ENCODE peak calls at places on chromosomes 12 and 14, in four cellular contexts. F, L, N and R are unnamed samples.

GRCh38 chr14:81452341-81452740 is 52.2 kb upstream of the STON2 start:
- DNase-seq in L (no peak), N (no peak), F (no peak), R (no peak)

GRCh38 chr14:64983439-64984310 is 3.0 kb upstream of the FNTB start:
- DNase-seq in F (no peak), N (no peak), L (no peak), R (no peak)

GRCh38 chr12:84497819-84498218 is 414.8 kb downstream of the SLC6A15 start:
- DNase-seq in L (no peak), F (no peak), N (no peak), R (no peak)

GRCh38 chr12:81610955-81611889 is 147.9 kb downstream of the PPFIA2 start:
- DNase-seq in N (no peak), F (no peak), L (no peak), R (no peak)

GRCh38 chr12:4288296-4289019 is 14.9 kb downstream of the CCND2 start:
- DNase-seq in N (no peak), F (no peak), L (no peak), R (no peak)

GRCh38 chr12:462936-463705 is 3.4 kb downstream of the B4GALNT3 start:
- DNase-seq in L (no peak), N (no peak), F (no peak), R (no peak)

GRCh38 chr14:35927727-35928126 is 101.6 kb downstream of the BRMS1L start:
- DNase-seq in F (no peak), L (no peak), N (no peak), R (no peak)

GRCh38 chr12:5010130-5010529 is 33.5 kb upstream of the KCNA5 start:
- DNase-seq in N (no peak), L (no peak), F (no peak), R (no peak)

GRCh38 chr12:88552672-88553079 is 27.6 kb downstream of the KITLG start:
- DNase-seq in N (no peak), F (no peak), L (no peak), R (no peak)

GRCh38 chr14:22070119-22070982 is 396.7 kb upstream of the OR4E1 start:
- DNase-seq in N (peak; percentile 58), F (peak; percentile 54), L (no peak), R (peak; percentile 43)

GRCh38 chr14:43778607-43778955 is 728.5 kb downstream of the FSCB start:
- DNase-seq in N (no peak), L (no peak), F (no peak), R (no peak)

GRCh38 chr14:92649934-92650545 is 98.4 kb downstream of the LGMN start:
- DNase-seq in L (peak; percentile 95), N (peak; percentile 73), F (peak; percentile 82), R (peak; percentile 73)

GRCh38 chr14:89674906-89675305 is 257.9 kb upstream of the FOXN3 start:
- DNase-seq in L (no peak), N (no peak), F (no peak), R (no peak)

GRCh38 chr14:78985668-78986073 is 815.5 kb downstream of the NRXN3 start:
- DNase-seq in L (no peak), F (no peak), N (no peak), R (no peak)

GRCh38 chr12:130775953-130776856 is 60.1 kb upstream of the RIMBP2 start:
- DNase-seq in L (no peak), N (peak; percentile 59), F (peak; percentile 75), R (no peak)

GRCh38 chr12:104703372-104703771 is 246.6 kb downstream of the CHST11 start:
- DNase-seq in N (no peak), L (no peak), F (no peak), R (no peak)

GRCh38 chr12:80531646-80532045 is 87.6 kb downstream of the PTPRQ start:
- DNase-seq in N (no peak), F (no peak), L (no peak), R (no peak)

GRCh38 chr12:121955258-121956040 is 37.1 kb downstream of the CFAP251 start:
- DNase-seq in F (no peak), N (no peak), L (no peak), R (no peak)

GRCh38 chr12:68028647-68029046 is 39.4 kb downstream of the IFNG-AS1 start:
- DNase-seq in F (no peak), N (no peak), L (no peak), R (no peak)

GRCh38 chr12:132141976-132142678 is 2.0 kb downstream of the DDX51 start:
- DNase-seq in L (no peak), N (no peak), F (no peak), R (no peak)

GRCh38 chr12:49877066-49877465 is 26.6 kb downstream of the FAIM2 start:
- DNase-seq in F (no peak), N (peak; percentile 11), L (no peak), R (no peak)

GRCh38 chr12:51082561-51083139 is 746 bp downstream of the CSRNP2 start:
- DNase-seq in F (peak; percentile 68), L (no peak), N (no peak), R (no peak)

GRCh38 chr14:67004521-67004920 is 184.7 kb upstream of the GARIN2 start:
- DNase-seq in F (no peak), L (no peak), N (no peak), R (no peak)

GRCh38 chr12:111993290-111994150 is 19.4 kb downstream of the TMEM116 start:
- DNase-seq in L (no peak), N (no peak), F (no peak), R (no peak)

GRCh38 chr12:42396473-42397259 is 70.7 kb downstream of the PPHLN1 start:
- DNase-seq in N (no peak), F (no peak), L (no peak), R (no peak)

GRCh38 chr12:17652436-17652835 is 437.6 kb downstream of the RERGL start:
- DNase-seq in L (no peak), F (no peak), N (no peak), R (no peak)

GRCh38 chr14:103715052-103716000 is at the start of the genes XRCC3 and ZFYVE21:
- DNase-seq in N (peak; percentile 100), L (peak; percentile 100), F (peak; percentile 100), R (peak; percentile 100)
- TF ChIP-seq POLR2A in N (peak; percentile 70), L (no peak), F (peak; percentile 61), R (peak; percentile 79)

GRCh38 chr12:54935235-54935951 is 49.2 kb downstream of the TESPA1 start:
- DNase-seq in F (no peak), N (no peak), L (no peak), R (no peak)
- H3K27ac ChIP-seq in F (no peak overlapping the region), N (no peak overlapping the region), L (no peak overlapping the region), R (peak overlapping the region; percentile 27)

GRCh38 chr12:39807043-39807442 is 187.4 kb upstream of the ABCD2 start:
- DNase-seq in L (no peak), F (no peak), N (no peak), R (no peak)
- TF ChIP-seq CTCF in L (no peak), F (no peak), N (no peak), R (no peak)

GRCh38 chr12:52896190-52897100 is 8.4 kb downstream of the KRT8 start:
- DNase-seq in F (no peak), L (no peak), N (no peak), R (no peak)
- TF ChIP-seq POLR2A in F (no peak), L (peak; percentile 40), N (no peak), R (no peak)

GRCh38 chr14:49888293-49888692 is 4.6 kb upstream of the ARF6 start:
- DNase-seq in F (no peak), L (no peak), N (no peak), R (no peak)
- H3K27ac ChIP-seq in F (no peak overlapping the region), L (no peak overlapping the region), N (no peak overlapping the region), R (no peak overlapping the region)

GRCh38 chr14:96280104-96280503 is 24.1 kb downstream of the BDKRB1 start:
- DNase-seq in F (no peak), N (no peak), L (no peak), R (no peak)

GRCh38 chr14:96279564-96279963 is 23.6 kb downstream of the BDKRB1 start:
- DNase-seq in F (no peak), L (no peak), N (no peak), R (no peak)

GRCh38 chr14:96284430-96284829 is 28.4 kb downstream of the BDKRB1 start:
- DNase-seq in N (no peak), L (no peak), F (no peak), R (no peak)

GRCh38 chr14:96284008-96284407 is 28.0 kb downstream of the BDKRB1 start:
- DNase-seq in N (no peak), L (no peak), F (no peak), R (no peak)

GRCh38 chr14:96281486-96281885 is 25.5 kb downstream of the BDKRB1 start:
- DNase-seq in F (no peak), N (no peak), L (no peak), R (no peak)
- TF ChIP-seq CTCF in F (no peak), N (no peak), L (no peak), R (no peak)

GRCh38 chr12:27523642-27524488 is at the start of gene PPFIBP1:
- DNase-seq in F (peak; percentile 100), L (peak; percentile 99), N (peak; percentile 99), R (peak; percentile 94)
- TF ChIP-seq POLR2A in F (peak; percentile 82), L (peak; percentile 70), N (no peak), R (peak; percentile 88)